ENCODE peak calls at places on chromosomes 7 and 10, in ten cellular contexts. U is progenitor cell of endocrine pancreas; J is lung; C is CD4-positive, alpha-beta T cell; G is lower lobe of right lung; P is GM06990; S is AG09319; I is heart left ventricle; H is kidney; L is GM13976. T is an unnamed sample.

GRCh38 chr10:94093286-94093905 is 99.7 kb downstream of the PLCE1 start:
- DNase-seq in U (no peak), J (no peak), C (no peak), G (no peak), P (no peak), S (no peak), I (no peak), H (no peak), L (no peak), T (no peak)

GRCh38 chr10:71525721-71526120 is 129.0 kb downstream of the CDH23 start:
- DNase-seq in U (no peak), J (no peak), C (no peak), G (no peak), P (no peak), S (no peak), I (no peak), H (no peak), L (no peak), T (no peak)

GRCh38 chr7:77188736-77189429 is 10.7 kb downstream of the FGL2 start:
- DNase-seq in U (no peak), J (no peak), C (no peak), G (no peak), P (no peak), S (no peak), I (no peak), H (no peak), L (no peak), T (no peak)

GRCh38 chr10:119734396-119735332 is 8.8 kb downstream of the INPP5F start:
- DNase-seq in U (no peak), J (no peak), C (no peak), G (no peak), P (no peak), S (no peak), I (no peak), H (no peak), L (no peak), T (no peak)

GRCh38 chr7:34308595-34308994 is 349.4 kb upstream of the NPSR1 start:
- DNase-seq in U (no peak), J (no peak), C (no peak), G (no peak), P (no peak), S (no peak), I (no peak), H (no peak), L (no peak), T (no peak)

GRCh38 chr10:43131906-43132305 is 6.3 kb upstream of the CSGALNACT2 start:
- DNase-seq in U (no peak), J (peak), C (no peak), G (no peak), P (no peak), S (no peak), I (no peak), H (peak), L (no peak), T (no peak)

GRCh38 chr10:73456187-73456890 is 23.0 kb upstream of the MSS51 start:
- DNase-seq in U (no peak), J (no peak), C (no peak), G (no peak), P (no peak), S (no peak), I (no peak), H (no peak), L (peak), T (no peak)

GRCh38 chr10:132309466-132309865 is 1.7 kb upstream of the STK32C start:
- DNase-seq in U (no peak), J (no peak), C (no peak), G (no peak), P (no peak), S (no peak), I (no peak), H (no peak), L (no peak), T (no peak)

GRCh38 chr7:128928159-128928558 is 9.6 kb upstream of the IRF5 start:
- DNase-seq in U (no peak), J (no peak), C (no peak), G (no peak), P (no peak), S (no peak), I (no peak), H (no peak), L (no peak), T (no peak)

GRCh38 chr10:36504752-36505151 is 620.6 kb upstream of the ANKRD30A start:
- DNase-seq in U (no peak), J (no peak), C (no peak), G (no peak), P (no peak), S (no peak), I (no peak), H (no peak), L (no peak), T (no peak)

GRCh38 chr10:637221-637620 is 52.2 kb downstream of the DIP2C start:
- DNase-seq in U (no peak), J (no peak), C (no peak), G (no peak), P (no peak), S (no peak), I (peak), H (no peak), L (no peak), T (no peak)

GRCh38 chr7:77866791-77867190 is 68.2 kb downstream of the PHTF2 start:
- DNase-seq in U (no peak), J (no peak), C (no peak), G (no peak), P (no peak), S (no peak), I (no peak), H (no peak), L (no peak), T (no peak)

GRCh38 chr10:123746520-123746919 is 80.4 kb downstream of the GPR26 start:
- DNase-seq in U (no peak), J (no peak), C (no peak), G (no peak), P (no peak), S (no peak), I (no peak), H (no peak), L (no peak), T (no peak)

GRCh38 chr10:62043493-62043938 is 142.0 kb downstream of the ARID5B start:
- DNase-seq in U (no peak), J (no peak), C (no peak), G (no peak), P (no peak), S (no peak), I (no peak), H (no peak), L (no peak), T (no peak)

GRCh38 chr10:68628576-68629127 is 68.5 kb downstream of the TET1 start:
- DNase-seq in U (no peak), J (no peak), C (no peak), G (no peak), P (no peak), S (no peak), I (no peak), H (no peak), L (no peak), T (no peak)

GRCh38 chr10:29680091-29680490 is 45.3 kb upstream of the SVIL start:
- DNase-seq in U (no peak), J (no peak), C (no peak), G (no peak), P (no peak), S (no peak), I (no peak), H (no peak), L (no peak), T (no peak)

GRCh38 chr7:125089171-125089570 is 159.5 kb upstream of the POT1 start:
- DNase-seq in U (no peak), J (no peak), C (no peak), G (no peak), P (no peak), S (no peak), I (no peak), H (no peak), L (no peak), T (no peak)

GRCh38 chr10:129389194-129389593 is 77.8 kb upstream of the MGMT start:
- DNase-seq in U (no peak), J (peak), C (no peak), G (no peak), P (no peak), S (no peak), I (no peak), H (no peak), L (no peak), T (no peak)

GRCh38 chr7:27199820-27200760 is at the start of gene HOXA13:
- DNase-seq in U (no peak), J (no peak), C (no peak), G (no peak), P (no peak), S (no peak), I (no peak), H (peak), L (no peak), T (no peak)

GRCh38 chr7:34904987-34905386 is 132.3 kb downstream of the DPY19L1 start:
- DNase-seq in U (no peak), J (no peak), C (no peak), G (no peak), P (no peak), S (no peak), I (no peak), H (no peak), L (no peak), T (no peak)

GRCh38 chr7:101700424-101700823 is 71.3 kb upstream of the MYL10 start:
- DNase-seq in U (no peak), J (no peak), C (no peak), G (no peak), P (no peak), S (no peak), I (no peak), H (no peak), L (no peak), T (no peak)

GRCh38 chr7:107530749-107531148 is 33.0 kb downstream of the COG5 start:
- DNase-seq in U (no peak), J (no peak), C (no peak), G (no peak), P (no peak), S (no peak), I (no peak), H (no peak), L (no peak), T (no peak)

GRCh38 chr7:131188367-131189339 is 139.0 kb upstream of the MKLN1 start:
- DNase-seq in U (no peak), J (no peak), C (peak), G (no peak), P (peak), S (peak), I (no peak), H (no peak), L (peak), T (no peak)

GRCh38 chr10:35422236-35422635 is 85.9 kb downstream of the CCNY start:
- DNase-seq in U (no peak), J (no peak), C (no peak), G (no peak), P (no peak), S (no peak), I (no peak), H (no peak), L (no peak), T (no peak)

GRCh38 chr10:109773818-109774440 is 149.4 kb downstream of the XPNPEP1 start:
- DNase-seq in U (no peak), J (no peak), C (no peak), G (no peak), P (no peak), S (no peak), I (no peak), H (no peak), L (peak), T (no peak)

GRCh38 chr10:70843776-70844489 is 28.2 kb downstream of the SGPL1 start:
- DNase-seq in U (no peak), J (no peak), C (no peak), G (no peak), P (no peak), S (no peak), I (no peak), H (no peak), L (no peak), T (no peak)

GRCh38 chr7:97064972-97065587 is 40.4 kb upstream of the DLX5 start:
- DNase-seq in U (no peak), J (no peak), C (peak), G (no peak), P (no peak), S (peak), I (no peak), H (no peak), L (peak), T (peak)

GRCh38 chr7:140059288-140060242 is 3.2 kb downstream of the PARP12 start:
- DNase-seq in U (no peak), J (peak), C (peak), G (peak), P (no peak), S (peak), I (peak), H (no peak), L (no peak), T (no peak)

GRCh38 chr7:133491846-133492652 is 239.2 kb downstream of the EXOC4 start:
- DNase-seq in U (no peak), J (no peak), C (no peak), G (no peak), P (no peak), S (no peak), I (no peak), H (no peak), L (no peak), T (no peak)

GRCh38 chr10:32295027-32295426 is 51.9 kb downstream of the EPC1 start:
- DNase-seq in U (no peak), J (no peak), C (no peak), G (no peak), P (no peak), S (no peak), I (no peak), H (no peak), L (no peak), T (no peak)

GRCh38 chr10:121322776-121323175 is 275.5 kb downstream of the FGFR2 start:
- DNase-seq in U (no peak), J (no peak), C (no peak), G (no peak), P (no peak), S (no peak), I (no peak), H (no peak), L (no peak), T (no peak)

GRCh38 chr7:22361795-22362194 is 4.8 kb upstream of the RAPGEF5 start:
- DNase-seq in U (no peak), J (no peak), C (no peak), G (no peak), P (no peak), S (no peak), I (no peak), H (no peak), L (no peak), T (no peak)

GRCh38 chr7:121020652-121021051 is 32.1 kb downstream of the CPED1 start:
- DNase-seq in U (no peak), J (no peak), C (no peak), G (no peak), P (no peak), S (no peak), I (no peak), H (no peak), L (no peak), T (no peak)

GRCh38 chr10:67784584-67784983 is 53.4 kb downstream of the DNAJC12 start:
- DNase-seq in U (no peak), J (no peak), C (no peak), G (no peak), P (no peak), S (no peak), I (no peak), H (no peak), L (no peak), T (no peak)

GRCh38 chr7:80826520-80827237 is 92.2 kb downstream of the SEMA3C start:
- DNase-seq in U (no peak), J (no peak), C (no peak), G (no peak), P (no peak), S (no peak), I (no peak), H (no peak), L (no peak), T (no peak)

GRCh38 chr10:239109-239508 is 103.9 kb downstream of the ZMYND11 start:
- DNase-seq in U (no peak), J (no peak), C (no peak), G (no peak), P (no peak), S (no peak), I (no peak), H (no peak), L (no peak), T (no peak)

GRCh38 chr10:127175357-127176110 is 20.9 kb downstream of the INSYN2A start:
- DNase-seq in U (no peak), J (no peak), C (no peak), G (no peak), P (no peak), S (no peak), I (no peak), H (no peak), L (no peak), T (no peak)
- TF ChIP-seq CTCF in U (no peak), J (no peak), C (no peak), G (no peak), P (no peak), S (no peak), I (no peak), H (no peak), L (no peak), T (no peak)

DNA sequence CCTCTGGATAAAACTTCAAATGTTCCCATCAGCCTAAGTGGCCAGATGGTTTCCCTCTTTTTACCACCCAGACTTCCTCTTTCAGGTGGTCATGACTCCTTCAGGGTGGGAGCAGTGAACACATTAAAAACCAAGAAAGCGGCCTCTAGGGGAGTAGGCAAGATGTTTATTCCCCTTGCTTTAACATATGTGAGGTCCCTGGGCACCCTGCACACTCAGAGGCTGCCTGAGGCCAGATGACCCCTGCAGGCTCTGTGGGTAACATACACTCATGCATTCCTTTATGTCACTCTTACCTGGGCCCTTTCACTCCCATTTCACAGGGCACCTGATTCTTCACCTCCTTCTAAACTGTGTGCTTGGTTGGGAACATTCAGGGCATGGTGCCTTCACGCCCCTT is 357.4 kb downstream of the ABCA13 start:
- DNase-seq in U (no peak), J (no peak), C (no peak), G (no peak), P (no peak), S (no peak), I (no peak), H (no peak), L (no peak), T (no peak)
- TF ChIP-seq CTCF in U (peak), J (no peak), C (no peak), G (no peak), P (no peak), S (no peak), I (no peak), H (no peak), L (no peak), T (no peak)

DNA sequence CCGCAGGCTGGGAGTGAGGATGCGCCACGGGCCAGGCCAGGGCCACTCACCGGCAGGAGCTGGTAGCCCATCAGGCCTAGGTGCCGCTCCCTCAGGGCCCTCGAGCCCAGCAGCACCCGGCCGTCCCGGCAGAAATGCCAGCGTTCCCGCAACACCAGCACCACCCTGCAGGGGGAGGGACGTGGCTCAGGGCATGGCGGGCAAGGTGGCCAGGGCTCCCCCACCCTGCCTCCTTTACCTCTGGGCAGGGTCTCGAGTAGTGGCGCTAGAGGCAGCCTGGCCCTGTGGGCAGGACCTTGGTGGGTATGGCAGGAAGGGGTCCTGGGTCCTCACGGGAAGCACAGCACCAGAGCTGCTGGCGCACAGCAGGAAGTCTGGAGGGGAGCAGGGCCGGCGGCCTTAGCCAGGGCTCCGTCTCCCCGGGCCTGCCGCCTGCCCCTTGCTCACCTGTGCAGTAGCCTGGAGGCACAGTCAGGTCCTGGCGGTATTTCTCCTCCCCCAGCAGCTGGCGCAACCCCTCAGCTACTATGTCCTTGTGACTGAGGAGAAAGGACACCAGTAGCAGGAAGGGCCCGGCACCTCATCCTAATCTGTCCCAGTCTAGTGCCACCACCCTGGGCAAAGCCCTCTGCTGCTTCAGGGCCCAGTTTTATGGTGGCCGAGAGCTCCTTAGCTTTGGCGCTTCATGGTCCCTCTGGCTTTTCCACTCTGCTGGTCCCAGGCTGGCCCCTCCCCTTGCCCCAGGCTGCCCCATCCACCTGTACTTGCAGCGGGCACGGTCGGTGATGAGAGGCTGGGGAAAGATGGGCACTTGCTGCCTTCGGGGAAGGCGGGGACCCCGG is 3.5 kb downstream of the FASTK start:
- DNase-seq in U (no peak), J (no peak), C (no peak), G (no peak), P (no peak), S (no peak), I (no peak), H (peak), L (no peak), T (peak)
- TF ChIP-seq CTCF in U (peak), J (no peak), C (no peak), G (no peak), P (peak), S (peak), I (no peak), H (no peak), L (no peak), T (peak)

DNA sequence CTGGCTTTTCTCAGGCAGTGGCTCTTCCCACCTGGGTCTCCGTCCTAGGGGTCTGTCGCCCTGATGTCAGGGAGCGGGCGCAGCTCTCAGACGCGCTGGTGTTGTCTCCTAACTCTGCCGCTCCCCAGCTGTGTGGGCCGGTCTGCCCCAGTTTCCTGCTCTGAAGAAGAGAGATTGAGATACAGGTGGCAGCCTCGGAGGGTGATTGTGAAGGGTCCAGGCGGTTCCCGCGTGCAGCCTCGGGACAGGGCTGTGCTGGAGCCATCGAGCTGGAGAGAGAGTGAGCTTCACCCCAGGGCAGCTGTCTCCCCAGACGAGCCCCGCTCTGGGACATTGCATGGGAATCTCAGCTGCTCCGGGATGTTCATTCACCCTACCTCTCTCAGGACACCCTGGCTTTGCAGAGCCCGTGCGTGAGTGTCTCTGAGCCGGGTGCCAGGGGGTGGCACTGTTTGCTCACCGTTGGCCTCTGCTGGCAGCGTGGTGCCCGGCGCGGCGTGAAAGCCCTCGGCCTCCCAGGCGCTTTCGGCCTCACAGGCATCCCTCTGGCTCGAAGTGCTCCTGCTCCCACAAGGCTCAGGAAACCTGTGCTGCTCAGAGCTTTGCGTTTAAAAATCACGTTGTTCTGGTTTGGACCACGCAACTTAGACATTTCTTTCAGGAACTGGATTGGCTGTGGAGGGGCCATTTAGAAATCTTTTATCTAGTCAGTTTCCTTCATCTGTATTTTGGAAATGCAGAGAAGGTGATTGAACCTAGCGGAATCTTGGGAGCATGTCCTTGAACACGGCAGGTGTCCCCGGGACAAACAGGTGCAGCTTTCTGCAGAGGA is 33.8 kb upstream of the ZFAND2A start:
- DNase-seq in U (no peak), J (no peak), C (peak), G (no peak), P (no peak), S (no peak), I (peak), H (no peak), L (no peak), T (peak)
- TF ChIP-seq CTCF in U (no peak), J (no peak), C (no peak), G (peak), P (peak), S (peak), I (peak), H (peak), L (no peak), T (no peak)

GRCh38 chr10:100637785-100638184 is 102.0 kb downstream of the HIF1AN start:
- DNase-seq in U (peak), J (no peak), C (no peak), G (no peak), P (no peak), S (no peak), I (no peak), H (no peak), L (peak), T (peak)
- TF ChIP-seq CTCF in U (peak), J (no peak), C (no peak), G (no peak), P (peak), S (peak), I (no peak), H (peak), L (peak), T (peak)

T was measured in endothelial cell.